ENCODE peak calls at places on chromosomes 12 and 14, in five cellular contexts. W is testis, U is tibial nerve, X is H1, R is endothelial cell of umbilical vein. S is an unnamed sample.

GRCh38 chr12:108668532-108668931 is 34.8 kb upstream of the SELPLG start:
- DNase-seq in U (no peak), R (no peak), W (no peak), X (no peak), S (no peak)

GRCh38 chr14:101508948-101509729 is 52.2 kb upstream of the DIO3 start:
- DNase-seq in R (no peak), X (no peak), U (no peak), W (no peak), S (no peak)

GRCh38 chr14:50801706-50802105 is 29.3 kb downstream of the NIN start:
- DNase-seq in U (no peak), X (no peak), R (peak), W (no peak), S (no peak)

GRCh38 chr12:16603265-16603915 is 2.6 kb downstream of the LMO3 start:
- DNase-seq in X (no peak), R (no peak), W (no peak), U (no peak), S (no peak)

GRCh38 chr14:37034410-37035285 is 137.8 kb downstream of the SLC25A21 start:
- DNase-seq in U (no peak), W (no peak), X (no peak), R (no peak), S (no peak)

GRCh38 chr12:44677724-44678123 is 198.4 kb downstream of the NELL2 start:
- DNase-seq in W (no peak), U (no peak), X (no peak), R (no peak), S (no peak)

GRCh38 chr14:76995279-76996035 is 33.1 kb downstream of the IRF2BPL start:
- DNase-seq in X (no peak), R (no peak), U (no peak), W (no peak), S (peak)

GRCh38 chr12:103841690-103842584 is 903 bp upstream of the NT5DC3 start:
- DNase-seq in R (peak), W (peak), U (no peak), X (peak), S (peak)

GRCh38 chr14:101791919-101792572 is 30.5 kb downstream of the PPP2R5C start:
- DNase-seq in W (no peak), X (no peak), R (peak), U (no peak), S (no peak)

GRCh38 chr14:41120400-41120799 is 486.3 kb upstream of the LRFN5 start:
- DNase-seq in U (no peak), R (no peak), X (no peak), W (no peak), S (no peak)

GRCh38 chr12:20268771-20269170 is 99.6 kb upstream of the PDE3A start:
- DNase-seq in W (no peak), R (no peak), X (no peak), U (no peak), S (no peak)

GRCh38 chr14:54706768-54707167 is 139.8 kb downstream of the SAMD4A start:
- DNase-seq in W (no peak), X (no peak), U (no peak), R (no peak), S (no peak)

GRCh38 chr12:7512528-7512927 is 9.0 kb upstream of the CD163 start:
- DNase-seq in W (no peak), X (no peak), R (no peak), U (no peak), S (no peak)

GRCh38 chr14:100587248-100587762 is at the start of gene BEGAIN:
- DNase-seq in R (no peak), U (no peak), W (no peak), X (no peak), S (no peak)

GRCh38 chr12:116365114-116365513 is 87.6 kb upstream of the MED13L start:
- DNase-seq in X (no peak), W (no peak), R (no peak), U (no peak), S (no peak)

GRCh38 chr12:89756638-89757321 is 48.1 kb upstream of the ATP2B1 start:
- DNase-seq in U (no peak), X (no peak), W (no peak), R (peak), S (no peak)

GRCh38 chr14:102580552-102581110 is 11.8 kb upstream of the RCOR1 start:
- DNase-seq in W (no peak), X (no peak), R (no peak), U (no peak), S (no peak)

GRCh38 chr12:3315201-3315661 is 175.8 kb upstream of the PRMT8 start:
- DNase-seq in X (no peak), U (peak), W (peak), R (peak), S (peak)

GRCh38 chr12:14577344-14577743 is 9.7 kb upstream of the PLBD1 start:
- DNase-seq in U (no peak), R (no peak), X (no peak), W (no peak), S (no peak)

GRCh38 chr12:55927588-55928502 is at the start of gene PYM1:
- DNase-seq in W (peak), X (peak), U (peak), R (peak), S (peak)

GRCh38 chr12:127381043-127381668 is 885.8 kb upstream of the TMEM132C start:
- DNase-seq in X (peak), U (no peak), R (no peak), W (peak), S (peak)

GRCh38 chr12:34292736-34293625 is 270.7 kb downstream of the ALG10 start:
- DNase-seq in X (no peak), U (no peak), R (no peak), W (no peak), S (no peak)

GRCh38 chr14:55580401-55581010 is 499 bp downstream of the KTN1 start:
- DNase-seq in R (peak), U (no peak), X (no peak), W (peak), S (peak)

GRCh38 chr14:21039585-21040369 is 2.4 kb upstream of the RNASE7 start:
- DNase-seq in X (no peak), W (peak), R (peak), U (no peak), S (peak)

GRCh38 chr12:53065470-53065869 is 13.7 kb downstream of the SPRYD3 start:
- DNase-seq in U (no peak), X (no peak), R (no peak), W (peak), S (no peak)

GRCh38 chr12:127944211-127944899 is 322.6 kb upstream of the TMEM132C start:
- DNase-seq in W (no peak), U (no peak), R (no peak), X (no peak), S (no peak)

GRCh38 chr12:45234134-45234865 is 18.4 kb downstream of the ANO6 start:
- DNase-seq in U (no peak), X (no peak), R (peak), W (no peak), S (no peak)

GRCh38 chr12:24463392-24463791 is 485.5 kb downstream of the BCAT1 start:
- DNase-seq in W (no peak), R (no peak), X (no peak), U (no peak), S (no peak)

GRCh38 chr12:34295366-34296142 is 273.3 kb downstream of the ALG10 start:
- DNase-seq in X (no peak), W (no peak), U (no peak), R (no peak), S (no peak)

GRCh38 chr12:102960766-102961487 is 3.5 kb downstream of the ASCL1 start:
- DNase-seq in R (no peak), X (no peak), W (no peak), U (no peak), S (no peak)

GRCh38 chr12:64459388-64460024 is 7.6 kb downstream of the TBK1 start:
- DNase-seq in X (no peak), W (peak), R (peak), U (no peak), S (no peak)
- TF ChIP-seq POLR2A in X (no peak), W (no peak), R (no peak), U (no peak), S (no peak)

DNA sequence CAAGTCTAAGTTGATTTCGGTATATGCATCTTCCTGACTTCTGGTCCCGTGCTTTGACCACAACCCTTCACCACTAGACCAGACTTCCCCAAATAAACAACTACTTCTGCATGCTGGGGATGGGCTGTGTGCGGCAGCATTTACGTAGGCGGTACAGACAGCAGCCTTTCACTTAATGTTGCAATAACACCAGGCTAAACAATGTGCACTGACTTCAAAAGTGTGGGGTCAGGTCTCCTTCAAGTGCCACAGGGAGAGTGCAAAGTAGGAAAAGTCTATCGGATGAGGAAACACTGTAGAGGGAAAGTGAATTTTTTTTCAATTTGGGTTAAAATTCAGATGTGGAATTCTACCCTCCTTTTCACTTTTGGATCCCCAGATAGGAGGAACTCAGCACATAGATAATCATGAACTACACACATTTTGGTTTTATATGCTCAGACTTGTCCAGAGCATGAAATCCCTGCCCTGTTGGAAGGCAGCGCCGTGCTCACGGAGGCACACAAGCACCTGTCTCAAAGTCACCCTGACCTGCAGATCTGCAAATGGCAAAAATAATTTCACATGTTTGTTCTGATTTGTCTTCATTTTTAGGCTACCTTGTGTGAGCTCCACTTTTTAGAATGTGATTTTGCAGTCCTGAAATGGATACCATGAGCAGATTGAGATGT is 3.6 kb upstream of the FOS start:
- DNase-seq in X (no peak), R (no peak), W (peak), U (no peak), S (no peak)
- TF ChIP-seq POLR2A in X (no peak), R (no peak), W (no peak), U (no peak), S (no peak)

GRCh38 chr14:104673481-104673880 is 15.9 kb upstream of the INF2 start:
- DNase-seq in U (no peak), W (no peak), X (no peak), R (no peak), S (no peak)
- TF ChIP-seq POLR2A in U (no peak), W (no peak), X (no peak), R (no peak), S (no peak)

GRCh38 chr12:57093412-57094193 is 4.7 kb downstream of the NAB2 start:
- DNase-seq in X (no peak), W (peak), R (peak), U (peak), S (peak)
- TF ChIP-seq POLR2A in X (no peak), W (no peak), R (no peak), U (peak), S (no peak)

GRCh38 chr12:57138526-57139272 is 8.7 kb downstream of the LRP1-AS start:
- DNase-seq in W (no peak), X (no peak), R (no peak), U (peak), S (no peak)
- TF ChIP-seq POLR2A in W (no peak), X (no peak), R (no peak), U (no peak), S (no peak)

GRCh38 chr12:51323317-51323960 is 535 bp downstream of the BIN2 start:
- DNase-seq in R (no peak), X (no peak), W (no peak), U (no peak), S (no peak)
- TF ChIP-seq POLR2A in R (no peak), X (no peak), W (no peak), U (no peak), S (no peak)

DNA sequence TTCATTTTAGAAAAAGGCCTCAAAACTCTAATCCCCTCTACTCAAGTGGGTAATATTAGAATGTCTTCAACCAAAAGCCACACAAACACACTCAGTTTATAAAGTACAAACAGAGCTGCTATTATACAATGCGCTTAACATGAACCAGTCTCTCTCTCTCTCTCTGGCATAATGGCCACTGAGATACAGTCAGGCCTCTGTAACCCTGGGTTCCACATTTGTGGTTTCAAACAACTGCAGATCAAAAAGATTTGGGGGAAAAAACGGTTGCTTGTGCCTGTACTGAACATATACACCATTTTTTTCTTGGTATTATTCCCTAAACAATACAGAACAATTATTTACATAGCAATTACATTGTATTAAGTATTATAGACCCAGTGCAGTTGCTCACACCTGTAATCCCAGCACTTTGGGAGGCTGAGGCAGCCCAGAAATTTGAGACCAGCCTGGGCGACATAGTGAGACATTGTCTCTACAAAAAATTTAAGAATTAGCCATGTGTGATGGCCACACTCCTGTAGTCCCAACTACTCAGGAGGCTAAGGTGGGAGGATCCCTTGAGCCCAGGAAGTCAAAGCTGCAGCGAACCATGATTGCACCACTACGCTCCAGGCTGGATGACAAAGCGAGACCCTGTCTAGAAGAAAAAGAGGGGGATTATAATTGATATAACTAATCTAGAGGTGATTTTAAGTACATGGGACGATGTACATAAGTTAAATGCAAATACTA is 5.6 kb downstream of the SLC11A2 start:
- DNase-seq in R (no peak), X (no peak), W (no peak), U (no peak), S (no peak)
- TF ChIP-seq POLR2A in R (no peak), X (no peak), W (no peak), U (no peak), S (no peak)

GRCh38 chr12:121858318-121858661 is 369 bp downstream of the HPD start:
- DNase-seq in R (no peak), U (no peak), W (no peak), X (no peak), S (no peak)

GRCh38 chr12:121860257-121860656 is 1.6 kb upstream of the HPD start:
- DNase-seq in U (no peak), X (no peak), W (no peak), R (no peak), S (no peak)

GRCh38 chr12:121857322-121858246 is 1.1 kb downstream of the HPD start:
- DNase-seq in X (no peak), R (no peak), U (no peak), W (no peak), S (no peak)

GRCh38 chr12:121861549-121862254 is 3.0 kb upstream of the HPD start:
- DNase-seq in X (no peak), U (no peak), R (no peak), W (no peak), S (no peak)

GRCh38 chr12:121858662-121859572 is at the start of gene HPD:
- DNase-seq in X (no peak), R (no peak), W (peak), U (peak), S (no peak)
- TF ChIP-seq POLR2A in X (no peak), R (no peak), W (no peak), U (no peak), S (no peak)

DNA sequence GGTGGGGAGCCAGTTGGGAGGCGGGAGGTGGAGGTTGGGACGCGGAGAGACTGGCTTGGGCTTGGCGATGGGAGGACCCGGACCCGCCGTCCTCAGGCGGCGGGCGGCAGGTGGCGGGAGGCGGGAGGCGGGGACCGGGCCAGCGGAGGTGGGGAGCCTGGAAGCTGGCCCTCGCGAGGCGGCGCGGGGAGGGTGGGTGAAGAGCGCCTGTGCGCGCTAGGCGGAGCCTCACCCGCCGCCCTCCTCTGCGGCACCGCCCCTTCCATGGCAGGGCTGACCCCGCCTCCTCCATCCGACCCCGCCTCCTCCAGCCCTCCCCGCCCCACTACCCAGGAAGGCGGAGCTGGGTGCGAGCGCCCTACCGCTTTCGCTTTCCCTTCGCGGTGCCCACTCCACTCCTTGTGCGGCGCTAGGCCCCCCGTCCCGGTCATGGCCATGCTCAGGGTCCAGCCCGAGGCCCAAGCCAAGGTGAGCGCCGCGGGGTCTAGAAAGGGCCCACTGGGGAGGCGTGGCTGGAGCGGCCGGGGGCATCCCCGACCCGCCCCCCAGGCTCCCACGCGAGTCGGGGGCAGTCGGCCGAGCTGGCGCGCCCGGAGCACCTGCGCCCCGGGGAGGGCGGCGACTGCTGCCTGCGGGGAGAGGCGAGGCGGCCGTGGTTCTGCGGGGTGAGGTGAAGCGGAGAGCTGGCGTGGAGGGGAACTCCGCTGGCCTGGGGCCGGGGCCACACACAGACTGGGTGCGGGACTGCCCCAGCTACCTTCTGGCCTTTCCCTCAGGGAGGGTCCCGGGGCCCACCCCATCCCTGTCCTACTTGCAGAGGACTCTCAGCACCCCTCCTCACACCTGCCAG is at the start of gene PSME1:
- DNase-seq in X (no peak), U (peak), W (peak), R (peak), S (peak)
- TF ChIP-seq POLR2A in X (peak), U (peak), W (peak), R (peak), S (no peak)

S was measured in stomach.